ENCODE peak calls at places on chromosomes 11 and 22, in eight cellular contexts. H, T, Y, E, R, F, X and J are unnamed samples.

GRCh38 chr11:78800089-78800690 is 225.5 kb upstream of the NARS2 start:
- DNase-seq in H (no peak), T (no peak), Y (no peak), E (no peak), R (no peak), F (no peak), X (no peak), J (no peak)

GRCh38 chr11:60251485-60252207 is 8.7 kb upstream of the MS4A4E start:
- DNase-seq in H (peak; percentile 14), T (no peak), Y (peak; percentile 29), E (no peak), R (no peak), F (no peak), X (peak; percentile 16), J (peak; percentile 39)

GRCh38 chr11:128708660-128709059 is 14.8 kb downstream of the FLI1 start:
- DNase-seq in H (no peak), T (no peak), Y (no peak), E (no peak), R (no peak), F (no peak), X (no peak), J (no peak)

GRCh38 chr11:23976776-23977380 is 520.0 kb upstream of the LUZP2 start:
- DNase-seq in H (no peak), T (no peak), Y (no peak), E (no peak), R (no peak), F (no peak), X (no peak), J (no peak)

GRCh38 chr11:130227373-130227772 is 67.8 kb downstream of the ST14 start:
- DNase-seq in H (no peak), T (no peak), Y (no peak), E (no peak), R (no peak), F (no peak), X (no peak), J (no peak)

GRCh38 chr22:22892096-22893052 is 4.8 kb downstream of the IGLL5 start:
- DNase-seq in H (no peak), T (no peak), Y (no peak), E (no peak), R (no peak), F (no peak), X (no peak), J (no peak)

GRCh38 chr11:125842319-125842948 is 9.3 kb downstream of the PATE4 start:
- DNase-seq in H (no peak), T (no peak), Y (no peak), E (no peak), R (no peak), F (no peak), X (no peak), J (no peak)

GRCh38 chr22:49663823-49664222 is 163.8 kb downstream of the BRD1 start:
- DNase-seq in H (no peak), T (no peak), Y (no peak), E (no peak), R (no peak), F (no peak), X (no peak), J (peak; percentile 14)

GRCh38 chr11:37264783-37265182 is 666.7 kb upstream of the RAG2 start:
- DNase-seq in H (no peak), T (no peak), Y (no peak), E (no peak), R (no peak), F (no peak), X (no peak), J (no peak)

GRCh38 chr11:61972112-61972795 is 4.8 kb upstream of the FTH1 start:
- DNase-seq in H (no peak), T (no peak), Y (no peak), E (no peak), R (no peak), F (no peak), X (no peak), J (no peak)

GRCh38 chr11:119093951-119094815 is 7.5 kb downstream of the DPAGT1 start:
- DNase-seq in H (no peak), T (peak; percentile 41), Y (no peak), E (no peak), R (no peak), F (no peak), X (no peak), J (no peak)